ENCODE peak calls at places on chromosomes 13 and 19, in eight cellular contexts. One of them, this sample, is unnamed.

GRCh38 chr19:13436352-13436751 is 69.9 kb downstream of the CACNA1A start:
- DNase-seq in Peyer's patch: no peak
- DNase-seq in OCI-M1: no peak
- DNase-seq in heart left ventricle: no peak
- DNase-seq in non-pigmented ciliary epithelial cell: no peak
- DNase-seq in AML-193: no peak
- DNase-seq in activated CD4-positive, alpha-beta memory T cell treated with anti-CD3 and anti-CD28 coated beads, Interleukin-2, amount 10 ng/mL, durations not matched to agents 7 days and 5 days: no peak
- DNase-seq in activated naive CD8-positive, alpha-beta T cell treated with anti-CD3 and anti-CD28 coated beads, Interleukin-2, amount 10 ng/mL, durations not matched to agents 7 days and 5 days: no peak
- DNase-seq in this sample: no peak

GRCh38 chr13:98866882-98867281 is 111.0 kb downstream of the DOCK9 start:
- DNase-seq in non-pigmented ciliary epithelial cell: no peak
- DNase-seq in activated naive CD8-positive, alpha-beta T cell treated with anti-CD3 and anti-CD28 coated beads, Interleukin-2, amount 10 ng/mL, durations not matched to agents 7 days and 5 days: no peak
- DNase-seq in activated CD4-positive, alpha-beta memory T cell treated with anti-CD3 and anti-CD28 coated beads, Interleukin-2, amount 10 ng/mL, durations not matched to agents 7 days and 5 days: no peak
- DNase-seq in OCI-M1: no peak
- DNase-seq in AML-193: no peak
- DNase-seq in Peyer's patch: no peak
- DNase-seq in heart left ventricle: no peak
- DNase-seq in this sample: no peak

GRCh38 chr19:18895828-18896341 is at the start of gene CERS1:
- DNase-seq in heart left ventricle: no peak
- DNase-seq in AML-193: no peak
- DNase-seq in activated CD4-positive, alpha-beta memory T cell treated with anti-CD3 and anti-CD28 coated beads, Interleukin-2, amount 10 ng/mL, durations not matched to agents 7 days and 5 days: no peak
- DNase-seq in OCI-M1: peak
- DNase-seq in non-pigmented ciliary epithelial cell: no peak
- DNase-seq in Peyer's patch: no peak
- DNase-seq in activated naive CD8-positive, alpha-beta T cell treated with anti-CD3 and anti-CD28 coated beads, Interleukin-2, amount 10 ng/mL, durations not matched to agents 7 days and 5 days: no peak
- DNase-seq in this sample: no peak

GRCh38 chr19:41753936-41754529 is 1.3 kb upstream of the CEACAM6 start:
- DNase-seq in AML-193: peak
- DNase-seq in OCI-M1: peak
- DNase-seq in activated naive CD8-positive, alpha-beta T cell treated with anti-CD3 and anti-CD28 coated beads, Interleukin-2, amount 10 ng/mL, durations not matched to agents 7 days and 5 days: peak
- DNase-seq in heart left ventricle: no peak
- DNase-seq in activated CD4-positive, alpha-beta memory T cell treated with anti-CD3 and anti-CD28 coated beads, Interleukin-2, amount 10 ng/mL, durations not matched to agents 7 days and 5 days: peak
- DNase-seq in Peyer's patch: peak
- DNase-seq in non-pigmented ciliary epithelial cell: no peak
- DNase-seq in this sample: no peak

GRCh38 chr13:24304620-24305019 is 4.8 kb upstream of the C1QTNF9 start:
- DNase-seq in AML-193: no peak
- DNase-seq in activated CD4-positive, alpha-beta memory T cell treated with anti-CD3 and anti-CD28 coated beads, Interleukin-2, amount 10 ng/mL, durations not matched to agents 7 days and 5 days: no peak
- DNase-seq in non-pigmented ciliary epithelial cell: no peak
- DNase-seq in OCI-M1: no peak
- DNase-seq in activated naive CD8-positive, alpha-beta T cell treated with anti-CD3 and anti-CD28 coated beads, Interleukin-2, amount 10 ng/mL, durations not matched to agents 7 days and 5 days: no peak
- DNase-seq in heart left ventricle: no peak
- DNase-seq in Peyer's patch: no peak
- DNase-seq in this sample: no peak

GRCh38 chr13:94711561-94712286 is 621 bp downstream of the SOX21 start:
- DNase-seq in heart left ventricle: no peak
- DNase-seq in activated CD4-positive, alpha-beta memory T cell treated with anti-CD3 and anti-CD28 coated beads, Interleukin-2, amount 10 ng/mL, durations not matched to agents 7 days and 5 days: peak
- DNase-seq in OCI-M1: peak
- DNase-seq in activated naive CD8-positive, alpha-beta T cell treated with anti-CD3 and anti-CD28 coated beads, Interleukin-2, amount 10 ng/mL, durations not matched to agents 7 days and 5 days: peak
- DNase-seq in non-pigmented ciliary epithelial cell: no peak
- DNase-seq in Peyer's patch: no peak
- DNase-seq in AML-193: no peak
- DNase-seq in this sample: no peak

GRCh38 chr19:13951799-13952153 is 533 bp upstream of the DCAF15 start:
- DNase-seq in activated CD4-positive, alpha-beta memory T cell treated with anti-CD3 and anti-CD28 coated beads, Interleukin-2, amount 10 ng/mL, durations not matched to agents 7 days and 5 days: no peak
- DNase-seq in Peyer's patch: no peak
- DNase-seq in heart left ventricle: no peak
- DNase-seq in OCI-M1: no peak
- DNase-seq in activated naive CD8-positive, alpha-beta T cell treated with anti-CD3 and anti-CD28 coated beads, Interleukin-2, amount 10 ng/mL, durations not matched to agents 7 days and 5 days: no peak
- DNase-seq in AML-193: no peak
- DNase-seq in non-pigmented ciliary epithelial cell: no peak
- DNase-seq in this sample: no peak

GRCh38 chr19:31214086-31214485 is 135.2 kb downstream of the TSHZ3 start:
- DNase-seq in Peyer's patch: peak
- DNase-seq in activated CD4-positive, alpha-beta memory T cell treated with anti-CD3 and anti-CD28 coated beads, Interleukin-2, amount 10 ng/mL, durations not matched to agents 7 days and 5 days: peak
- DNase-seq in activated naive CD8-positive, alpha-beta T cell treated with anti-CD3 and anti-CD28 coated beads, Interleukin-2, amount 10 ng/mL, durations not matched to agents 7 days and 5 days: peak
- DNase-seq in heart left ventricle: peak
- DNase-seq in OCI-M1: peak
- DNase-seq in AML-193: peak
- DNase-seq in non-pigmented ciliary epithelial cell: peak
- DNase-seq in this sample: peak

GRCh38 chr13:96533408-96533807 is 443.5 kb downstream of the HS6ST3 start:
- DNase-seq in Peyer's patch: no peak
- DNase-seq in AML-193: no peak
- DNase-seq in heart left ventricle: no peak
- DNase-seq in non-pigmented ciliary epithelial cell: no peak
- DNase-seq in activated CD4-positive, alpha-beta memory T cell treated with anti-CD3 and anti-CD28 coated beads, Interleukin-2, amount 10 ng/mL, durations not matched to agents 7 days and 5 days: no peak
- DNase-seq in OCI-M1: no peak
- DNase-seq in activated naive CD8-positive, alpha-beta T cell treated with anti-CD3 and anti-CD28 coated beads, Interleukin-2, amount 10 ng/mL, durations not matched to agents 7 days and 5 days: no peak
- DNase-seq in this sample: no peak

GRCh38 chr13:94351292-94352000 is 128.0 kb downstream of the DCT start:
- DNase-seq in activated CD4-positive, alpha-beta memory T cell treated with anti-CD3 and anti-CD28 coated beads, Interleukin-2, amount 10 ng/mL, durations not matched to agents 7 days and 5 days: no peak
- DNase-seq in non-pigmented ciliary epithelial cell: no peak
- DNase-seq in OCI-M1: peak
- DNase-seq in AML-193: no peak
- DNase-seq in heart left ventricle: no peak
- DNase-seq in Peyer's patch: no peak
- DNase-seq in activated naive CD8-positive, alpha-beta T cell treated with anti-CD3 and anti-CD28 coated beads, Interleukin-2, amount 10 ng/mL, durations not matched to agents 7 days and 5 days: no peak
- DNase-seq in this sample: no peak

GRCh38 chr19:49361438-49362047 is 673 bp downstream of the TEAD2 start:
- DNase-seq in heart left ventricle: peak
- DNase-seq in non-pigmented ciliary epithelial cell: no peak
- DNase-seq in activated naive CD8-positive, alpha-beta T cell treated with anti-CD3 and anti-CD28 coated beads, Interleukin-2, amount 10 ng/mL, durations not matched to agents 7 days and 5 days: no peak
- DNase-seq in OCI-M1: peak
- DNase-seq in Peyer's patch: peak
- DNase-seq in activated CD4-positive, alpha-beta memory T cell treated with anti-CD3 and anti-CD28 coated beads, Interleukin-2, amount 10 ng/mL, durations not matched to agents 7 days and 5 days: no peak
- DNase-seq in AML-193: no peak
- DNase-seq in this sample: no peak

GRCh38 chr19:8657869-8658268 is 27.4 kb downstream of the NFILZ start:
- DNase-seq in non-pigmented ciliary epithelial cell: no peak
- DNase-seq in activated naive CD8-positive, alpha-beta T cell treated with anti-CD3 and anti-CD28 coated beads, Interleukin-2, amount 10 ng/mL, durations not matched to agents 7 days and 5 days: no peak
- DNase-seq in heart left ventricle: no peak
- DNase-seq in Peyer's patch: no peak
- DNase-seq in activated CD4-positive, alpha-beta memory T cell treated with anti-CD3 and anti-CD28 coated beads, Interleukin-2, amount 10 ng/mL, durations not matched to agents 7 days and 5 days: no peak
- DNase-seq in OCI-M1: no peak
- DNase-seq in AML-193: no peak
- DNase-seq in this sample: no peak

GRCh38 chr19:478236-478888 is 17.5 kb upstream of the SHC2 start:
- DNase-seq in Peyer's patch: no peak
- DNase-seq in activated CD4-positive, alpha-beta memory T cell treated with anti-CD3 and anti-CD28 coated beads, Interleukin-2, amount 10 ng/mL, durations not matched to agents 7 days and 5 days: no peak
- DNase-seq in AML-193: no peak
- DNase-seq in heart left ventricle: no peak
- DNase-seq in OCI-M1: no peak
- DNase-seq in non-pigmented ciliary epithelial cell: no peak
- DNase-seq in activated naive CD8-positive, alpha-beta T cell treated with anti-CD3 and anti-CD28 coated beads, Interleukin-2, amount 10 ng/mL, durations not matched to agents 7 days and 5 days: no peak
- DNase-seq in this sample: no peak

GRCh38 chr19:37936166-37936565 is 29.2 kb downstream of the SIPA1L3 start:
- DNase-seq in OCI-M1: no peak
- DNase-seq in AML-193: no peak
- DNase-seq in non-pigmented ciliary epithelial cell: no peak
- DNase-seq in activated naive CD8-positive, alpha-beta T cell treated with anti-CD3 and anti-CD28 coated beads, Interleukin-2, amount 10 ng/mL, durations not matched to agents 7 days and 5 days: no peak
- DNase-seq in Peyer's patch: peak
- DNase-seq in heart left ventricle: no peak
- DNase-seq in activated CD4-positive, alpha-beta memory T cell treated with anti-CD3 and anti-CD28 coated beads, Interleukin-2, amount 10 ng/mL, durations not matched to agents 7 days and 5 days: no peak
- DNase-seq in this sample: no peak

GRCh38 chr19:21023901-21024300 is 3.4 kb downstream of the ZNF430 start:
- DNase-seq in Peyer's patch: no peak
- DNase-seq in non-pigmented ciliary epithelial cell: no peak
- DNase-seq in heart left ventricle: no peak
- DNase-seq in OCI-M1: no peak
- DNase-seq in activated naive CD8-positive, alpha-beta T cell treated with anti-CD3 and anti-CD28 coated beads, Interleukin-2, amount 10 ng/mL, durations not matched to agents 7 days and 5 days: no peak
- DNase-seq in AML-193: no peak
- DNase-seq in activated CD4-positive, alpha-beta memory T cell treated with anti-CD3 and anti-CD28 coated beads, Interleukin-2, amount 10 ng/mL, durations not matched to agents 7 days and 5 days: no peak
- DNase-seq in this sample: no peak

GRCh38 chr19:7542556-7543348 is 7.2 kb downstream of the PNPLA6 start:
- DNase-seq in AML-193: no peak
- DNase-seq in non-pigmented ciliary epithelial cell: no peak
- DNase-seq in Peyer's patch: no peak
- DNase-seq in activated naive CD8-positive, alpha-beta T cell treated with anti-CD3 and anti-CD28 coated beads, Interleukin-2, amount 10 ng/mL, durations not matched to agents 7 days and 5 days: no peak
- DNase-seq in heart left ventricle: no peak
- DNase-seq in OCI-M1: no peak
- DNase-seq in activated CD4-positive, alpha-beta memory T cell treated with anti-CD3 and anti-CD28 coated beads, Interleukin-2, amount 10 ng/mL, durations not matched to agents 7 days and 5 days: no peak
- DNase-seq in this sample: no peak

GRCh38 chr13:31781064-31781463 is 41.7 kb downstream of the RXFP2 start:
- DNase-seq in Peyer's patch: no peak
- DNase-seq in non-pigmented ciliary epithelial cell: no peak
- DNase-seq in heart left ventricle: no peak
- DNase-seq in activated CD4-positive, alpha-beta memory T cell treated with anti-CD3 and anti-CD28 coated beads, Interleukin-2, amount 10 ng/mL, durations not matched to agents 7 days and 5 days: no peak
- DNase-seq in AML-193: no peak
- DNase-seq in activated naive CD8-positive, alpha-beta T cell treated with anti-CD3 and anti-CD28 coated beads, Interleukin-2, amount 10 ng/mL, durations not matched to agents 7 days and 5 days: no peak
- DNase-seq in OCI-M1: no peak
- DNase-seq in this sample: no peak

GRCh38 chr19:45477713-45478453 is 10.1 kb downstream of the FOSB start:
- DNase-seq in AML-193: no peak
- DNase-seq in activated CD4-positive, alpha-beta memory T cell treated with anti-CD3 and anti-CD28 coated beads, Interleukin-2, amount 10 ng/mL, durations not matched to agents 7 days and 5 days: no peak
- DNase-seq in activated naive CD8-positive, alpha-beta T cell treated with anti-CD3 and anti-CD28 coated beads, Interleukin-2, amount 10 ng/mL, durations not matched to agents 7 days and 5 days: no peak
- DNase-seq in heart left ventricle: no peak
- DNase-seq in Peyer's patch: no peak
- DNase-seq in OCI-M1: no peak
- DNase-seq in non-pigmented ciliary epithelial cell: no peak
- DNase-seq in this sample: no peak

GRCh38 chr19:1265611-1266115 is 3.5 kb upstream of the CIRBP start:
- DNase-seq in heart left ventricle: peak
- DNase-seq in AML-193: no peak
- DNase-seq in OCI-M1: no peak
- DNase-seq in activated CD4-positive, alpha-beta memory T cell treated with anti-CD3 and anti-CD28 coated beads, Interleukin-2, amount 10 ng/mL, durations not matched to agents 7 days and 5 days: peak
- DNase-seq in non-pigmented ciliary epithelial cell: no peak
- DNase-seq in Peyer's patch: peak
- DNase-seq in activated naive CD8-positive, alpha-beta T cell treated with anti-CD3 and anti-CD28 coated beads, Interleukin-2, amount 10 ng/mL, durations not matched to agents 7 days and 5 days: peak
- DNase-seq in this sample: no peak

GRCh38 chr13:40483601-40484000 is 182.8 kb downstream of the FOXO1 start:
- DNase-seq in non-pigmented ciliary epithelial cell: no peak
- DNase-seq in activated CD4-positive, alpha-beta memory T cell treated with anti-CD3 and anti-CD28 coated beads, Interleukin-2, amount 10 ng/mL, durations not matched to agents 7 days and 5 days: no peak
- DNase-seq in activated naive CD8-positive, alpha-beta T cell treated with anti-CD3 and anti-CD28 coated beads, Interleukin-2, amount 10 ng/mL, durations not matched to agents 7 days and 5 days: no peak
- DNase-seq in Peyer's patch: no peak
- DNase-seq in OCI-M1: no peak
- DNase-seq in AML-193: no peak
- DNase-seq in heart left ventricle: peak
- DNase-seq in this sample: no peak

GRCh38 chr19:13055213-13056051 is 47.2 kb downstream of the LYL1 start:
- DNase-seq in activated naive CD8-positive, alpha-beta T cell treated with anti-CD3 and anti-CD28 coated beads, Interleukin-2, amount 10 ng/mL, durations not matched to agents 7 days and 5 days: no peak
- DNase-seq in heart left ventricle: peak
- DNase-seq in AML-193: no peak
- DNase-seq in Peyer's patch: no peak
- DNase-seq in non-pigmented ciliary epithelial cell: no peak
- DNase-seq in OCI-M1: no peak
- DNase-seq in activated CD4-positive, alpha-beta memory T cell treated with anti-CD3 and anti-CD28 coated beads, Interleukin-2, amount 10 ng/mL, durations not matched to agents 7 days and 5 days: no peak
- DNase-seq in this sample: no peak

GRCh38 chr19:38729653-38730469 is 14.4 kb downstream of the CAPN12 start:
- DNase-seq in non-pigmented ciliary epithelial cell: no peak
- DNase-seq in activated CD4-positive, alpha-beta memory T cell treated with anti-CD3 and anti-CD28 coated beads, Interleukin-2, amount 10 ng/mL, durations not matched to agents 7 days and 5 days: peak
- DNase-seq in heart left ventricle: peak
- DNase-seq in Peyer's patch: peak
- DNase-seq in activated naive CD8-positive, alpha-beta T cell treated with anti-CD3 and anti-CD28 coated beads, Interleukin-2, amount 10 ng/mL, durations not matched to agents 7 days and 5 days: peak
- DNase-seq in OCI-M1: peak
- DNase-seq in AML-193: peak
- DNase-seq in this sample: no peak

GRCh38 chr19:55165952-55166529 is 372 bp downstream of the DNAAF3 start:
- DNase-seq in non-pigmented ciliary epithelial cell: peak
- DNase-seq in Peyer's patch: peak
- DNase-seq in AML-193: peak
- DNase-seq in activated CD4-positive, alpha-beta memory T cell treated with anti-CD3 and anti-CD28 coated beads, Interleukin-2, amount 10 ng/mL, durations not matched to agents 7 days and 5 days: peak
- DNase-seq in OCI-M1: peak
- DNase-seq in activated naive CD8-positive, alpha-beta T cell treated with anti-CD3 and anti-CD28 coated beads, Interleukin-2, amount 10 ng/mL, durations not matched to agents 7 days and 5 days: peak
- DNase-seq in heart left ventricle: peak
- DNase-seq in this sample: no peak

GRCh38 chr19:16281743-16282142 is 42.9 kb upstream of the KLF2 start:
- DNase-seq in activated CD4-positive, alpha-beta memory T cell treated with anti-CD3 and anti-CD28 coated beads, Interleukin-2, amount 10 ng/mL, durations not matched to agents 7 days and 5 days: no peak
- DNase-seq in AML-193: no peak
- DNase-seq in OCI-M1: no peak
- DNase-seq in activated naive CD8-positive, alpha-beta T cell treated with anti-CD3 and anti-CD28 coated beads, Interleukin-2, amount 10 ng/mL, durations not matched to agents 7 days and 5 days: no peak
- DNase-seq in non-pigmented ciliary epithelial cell: no peak
- DNase-seq in Peyer's patch: no peak
- DNase-seq in heart left ventricle: no peak
- DNase-seq in this sample: no peak

GRCh38 chr19:2841858-2842574 is 741 bp downstream of the ZNF555 start:
- DNase-seq in Peyer's patch: no peak
- DNase-seq in heart left ventricle: no peak
- DNase-seq in non-pigmented ciliary epithelial cell: no peak
- DNase-seq in activated CD4-positive, alpha-beta memory T cell treated with anti-CD3 and anti-CD28 coated beads, Interleukin-2, amount 10 ng/mL, durations not matched to agents 7 days and 5 days: no peak
- DNase-seq in OCI-M1: no peak
- DNase-seq in activated naive CD8-positive, alpha-beta T cell treated with anti-CD3 and anti-CD28 coated beads, Interleukin-2, amount 10 ng/mL, durations not matched to agents 7 days and 5 days: no peak
- DNase-seq in AML-193: no peak
- DNase-seq in this sample: no peak

GRCh38 chr13:52738719-52739467 is 727 bp downstream of the CNMD start:
- DNase-seq in activated CD4-positive, alpha-beta memory T cell treated with anti-CD3 and anti-CD28 coated beads, Interleukin-2, amount 10 ng/mL, durations not matched to agents 7 days and 5 days: no peak
- DNase-seq in OCI-M1: no peak
- DNase-seq in activated naive CD8-positive, alpha-beta T cell treated with anti-CD3 and anti-CD28 coated beads, Interleukin-2, amount 10 ng/mL, durations not matched to agents 7 days and 5 days: peak
- DNase-seq in non-pigmented ciliary epithelial cell: no peak
- DNase-seq in AML-193: no peak
- DNase-seq in heart left ventricle: peak
- DNase-seq in Peyer's patch: no peak
- DNase-seq in this sample: no peak

GRCh38 chr13:39038569-39038898 is 278 bp downstream of the NHLRC3 start:
- DNase-seq in Peyer's patch: peak
- DNase-seq in activated CD4-positive, alpha-beta memory T cell treated with anti-CD3 and anti-CD28 coated beads, Interleukin-2, amount 10 ng/mL, durations not matched to agents 7 days and 5 days: peak
- DNase-seq in activated naive CD8-positive, alpha-beta T cell treated with anti-CD3 and anti-CD28 coated beads, Interleukin-2, amount 10 ng/mL, durations not matched to agents 7 days and 5 days: no peak
- DNase-seq in OCI-M1: peak
- DNase-seq in heart left ventricle: peak
- DNase-seq in non-pigmented ciliary epithelial cell: no peak
- DNase-seq in AML-193: no peak
- DNase-seq in this sample: no peak

GRCh38 chr13:42396501-42396900 is 124.5 kb downstream of the AKAP11 start:
- DNase-seq in heart left ventricle: no peak
- DNase-seq in Peyer's patch: peak
- DNase-seq in OCI-M1: no peak
- DNase-seq in non-pigmented ciliary epithelial cell: no peak
- DNase-seq in activated CD4-positive, alpha-beta memory T cell treated with anti-CD3 and anti-CD28 coated beads, Interleukin-2, amount 10 ng/mL, durations not matched to agents 7 days and 5 days: peak
- DNase-seq in AML-193: no peak
- DNase-seq in activated naive CD8-positive, alpha-beta T cell treated with anti-CD3 and anti-CD28 coated beads, Interleukin-2, amount 10 ng/mL, durations not matched to agents 7 days and 5 days: peak
- DNase-seq in this sample: no peak

GRCh38 chr13:112898786-112899617 is 70.0 kb upstream of the MCF2L start:
- DNase-seq in AML-193: no peak
- DNase-seq in OCI-M1: no peak
- DNase-seq in Peyer's patch: no peak
- DNase-seq in non-pigmented ciliary epithelial cell: no peak
- DNase-seq in activated CD4-positive, alpha-beta memory T cell treated with anti-CD3 and anti-CD28 coated beads, Interleukin-2, amount 10 ng/mL, durations not matched to agents 7 days and 5 days: no peak
- DNase-seq in heart left ventricle: no peak
- DNase-seq in activated naive CD8-positive, alpha-beta T cell treated with anti-CD3 and anti-CD28 coated beads, Interleukin-2, amount 10 ng/mL, durations not matched to agents 7 days and 5 days: no peak
- DNase-seq in this sample: no peak